ENCODE peak calls at places on chromosome 11, in four cellular contexts. S, B, K and N are unnamed samples.

GRCh38 chr11:29996016-29996415 is 20.8 kb downstream of the KCNA4 start:
- DNase-seq in S (no peak), B (no peak), K (no peak), N (no peak)

GRCh38 chr11:19631657-19632325 is 80.8 kb upstream of the NAV2 start:
- DNase-seq in S (peak), B (no peak), K (no peak), N (no peak)

GRCh38 chr11:72556433-72556832 is 117.8 kb downstream of the PDE2A start:
- DNase-seq in S (no peak), B (no peak), K (no peak), N (no peak)

GRCh38 chr11:74842967-74843366 is 94.3 kb downstream of the RNF169 start:
- DNase-seq in S (no peak), B (no peak), K (no peak), N (no peak)

GRCh38 chr11:9037046-9037780 is 33.4 kb upstream of the NRIP3 start:
- DNase-seq in S (no peak), B (no peak), K (no peak), N (no peak)

GRCh38 chr11:134438533-134438932 is 26.5 kb upstream of the B3GAT1 start:
- DNase-seq in S (peak), B (no peak), K (no peak), N (no peak)

GRCh38 chr11:43135966-43136534 is 175.7 kb upstream of the API5 start:
- DNase-seq in S (no peak), B (no peak), K (no peak), N (no peak)

GRCh38 chr11:6926208-6927029 is at the start of gene ZNF215:
- DNase-seq in S (peak), B (peak), K (peak), N (peak)

GRCh38 chr11:103413266-103413888 is 304.2 kb downstream of the DYNC2H1 start:
- DNase-seq in S (no peak), B (no peak), K (no peak), N (no peak)

GRCh38 chr11:561148-562003 is 606 bp downstream of the RASSF7 start:
- DNase-seq in S (no peak), B (no peak), K (no peak), N (no peak)

GRCh38 chr11:61378713-61379313 is 13.6 kb upstream of the TMEM216 start:
- DNase-seq in S (no peak), B (no peak), K (peak), N (no peak)

GRCh38 chr11:75428301-75428724 is 4.7 kb downstream of the KLHL35 start:
- DNase-seq in S (peak), B (no peak), K (peak), N (peak)

GRCh38 chr11:73147771-73148681 is 5.9 kb upstream of the FCHSD2 start:
- DNase-seq in S (no peak), B (no peak), K (no peak), N (no peak)

GRCh38 chr11:27300974-27301373 is 62.0 kb downstream of the CCDC34 start:
- DNase-seq in S (no peak), B (no peak), K (no peak), N (no peak)

GRCh38 chr11:76591416-76591815 is 79.1 kb downstream of the LRRC32 start:
- DNase-seq in S (peak), B (no peak), K (no peak), N (no peak)

GRCh38 chr11:47847892-47848635 is at the start of gene NUP160:
- DNase-seq in S (peak), B (peak), K (peak), N (peak)

GRCh38 chr11:111908639-111909305 is 2.8 kb downstream of the CRYAB start:
- DNase-seq in S (no peak), B (no peak), K (no peak), N (no peak)

GRCh38 chr11:73240190-73240781 is 22.2 kb downstream of the P2RY2 start:
- DNase-seq in S (peak), B (no peak), K (no peak), N (no peak)

GRCh38 chr11:10407055-10407454 is 48.0 kb upstream of the AMPD3 start:
- DNase-seq in S (no peak), B (no peak), K (peak), N (no peak)

GRCh38 chr11:120807414-120808150 is 216.3 kb upstream of the TBCEL start:
- DNase-seq in S (peak), B (no peak), K (peak), N (no peak)

GRCh38 chr11:62245271-62245753 is 3.3 kb downstream of the SCGB1D2 start:
- DNase-seq in S (no peak), B (no peak), K (peak), N (no peak)

GRCh38 chr11:46378811-46379482 is 2.5 kb upstream of the MDK start:
- DNase-seq in S (no peak), B (no peak), K (no peak), N (no peak)
- H3K27ac ChIP-seq in S (no peak), B (no peak), K (no peak), N (no peak)

GRCh38 chr11:36060926-36061325 is 117.1 kb downstream of the LDLRAD3 start:
- DNase-seq in S (no peak), B (no peak), K (no peak), N (no peak)
- H3K27ac ChIP-seq in S (no peak), B (no peak), K (no peak), N (no peak)

GRCh38 chr11:70271635-70271953 is 1.1 kb downstream of the PPFIA1 start:
- DNase-seq in S (no peak), B (no peak), K (no peak), N (no peak)
- H3K27ac ChIP-seq in S (no peak), B (no peak), K (no peak), N (peak)

DNA sequence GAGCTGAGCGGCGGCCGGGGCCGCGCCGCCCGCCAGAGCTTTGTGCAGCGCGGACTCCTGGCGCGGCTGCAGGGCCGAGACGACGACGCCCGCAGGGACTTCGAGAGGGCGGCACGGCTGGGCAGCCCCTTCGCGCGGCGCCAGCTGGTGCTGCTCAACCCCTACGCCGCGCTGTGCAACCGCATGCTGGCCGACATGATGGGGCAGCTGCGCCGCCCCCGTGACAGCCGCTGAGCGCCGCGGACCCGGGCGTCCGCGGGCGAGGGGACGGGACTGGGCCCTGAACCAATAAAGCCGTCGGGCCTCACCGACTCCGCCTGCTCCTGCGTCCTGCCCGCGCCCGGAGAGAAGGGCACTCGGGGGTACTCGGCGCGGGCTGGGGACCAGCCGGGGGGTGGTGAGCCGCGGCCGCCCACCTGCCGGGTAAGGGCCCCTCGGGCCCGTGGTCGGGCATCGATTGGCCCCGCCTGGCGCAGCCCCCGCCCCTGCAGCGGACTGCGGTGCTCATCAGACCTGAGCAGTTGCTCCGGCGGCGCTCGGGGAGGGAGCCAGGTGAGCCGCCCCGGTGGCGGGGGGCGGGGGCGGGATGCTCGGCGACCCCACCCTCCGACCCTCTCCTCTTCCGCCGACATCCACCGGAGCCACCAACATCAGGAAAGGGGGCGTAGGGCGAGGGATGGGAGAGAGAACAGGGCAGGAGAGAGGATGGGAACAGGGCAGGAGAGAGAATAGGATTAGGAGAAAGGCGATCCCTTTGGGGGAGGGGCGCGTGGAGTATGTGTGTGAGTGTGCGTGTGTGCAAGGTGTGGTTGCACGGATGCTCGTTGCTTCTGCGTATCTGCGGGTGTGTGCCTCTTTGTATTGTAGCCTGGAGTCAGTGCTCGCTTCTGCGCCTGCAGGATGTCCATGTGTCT is at the start of gene TMEM25:
- DNase-seq in S (peak), B (no peak), K (peak), N (no peak)
- H3K27ac ChIP-seq in S (peak), B (no peak), K (no peak), N (peak)

DNA sequence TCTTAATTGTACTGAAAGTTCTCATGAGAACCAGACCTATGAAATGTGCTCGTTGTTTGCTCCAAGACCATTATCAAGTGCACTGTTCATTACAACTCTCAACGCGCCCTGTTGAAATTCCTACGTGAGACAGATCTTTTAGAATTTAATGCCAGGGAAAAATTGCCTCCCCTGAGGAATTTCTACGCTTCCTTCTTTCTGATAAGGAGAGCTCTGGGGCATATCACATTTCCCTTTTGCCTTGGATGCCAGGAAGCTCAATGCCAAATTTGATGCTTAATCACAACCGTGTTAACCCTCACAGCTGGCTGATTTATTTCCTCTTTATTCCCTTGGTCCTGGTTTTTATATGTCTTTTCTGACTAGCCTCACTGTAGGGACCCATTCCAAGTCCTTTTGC is 109.3 kb downstream of the MICAL2 start:
- DNase-seq in S (no peak), B (no peak), K (peak), N (no peak)
- H3K27ac ChIP-seq in S (peak), B (no peak), K (peak), N (no peak)

DNA sequence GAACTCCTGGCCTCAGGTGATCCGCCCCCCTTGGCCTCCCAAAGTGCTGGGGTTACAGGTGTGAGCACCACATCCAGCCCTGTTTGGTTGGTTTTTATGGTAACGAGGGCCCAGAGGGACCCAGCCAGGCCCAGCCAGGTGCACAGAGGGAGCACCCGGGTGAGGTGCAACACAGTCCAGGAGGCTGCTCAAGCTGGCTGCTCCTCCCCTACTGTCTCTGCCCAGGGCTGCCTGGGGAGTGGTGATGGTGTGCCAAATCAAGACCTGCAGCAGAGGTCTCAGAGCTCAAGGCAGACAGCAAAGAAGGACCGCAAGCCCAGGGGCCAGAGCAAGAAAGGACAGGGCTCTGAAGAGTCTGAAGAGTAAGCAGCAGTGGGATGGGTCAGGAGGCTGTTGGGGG is 1.4 kb downstream of the TSGA10IP start:
- DNase-seq in S (no peak), B (no peak), K (no peak), N (no peak)
- H3K27ac ChIP-seq in S (no peak), B (no peak), K (no peak), N (no peak)

DNA sequence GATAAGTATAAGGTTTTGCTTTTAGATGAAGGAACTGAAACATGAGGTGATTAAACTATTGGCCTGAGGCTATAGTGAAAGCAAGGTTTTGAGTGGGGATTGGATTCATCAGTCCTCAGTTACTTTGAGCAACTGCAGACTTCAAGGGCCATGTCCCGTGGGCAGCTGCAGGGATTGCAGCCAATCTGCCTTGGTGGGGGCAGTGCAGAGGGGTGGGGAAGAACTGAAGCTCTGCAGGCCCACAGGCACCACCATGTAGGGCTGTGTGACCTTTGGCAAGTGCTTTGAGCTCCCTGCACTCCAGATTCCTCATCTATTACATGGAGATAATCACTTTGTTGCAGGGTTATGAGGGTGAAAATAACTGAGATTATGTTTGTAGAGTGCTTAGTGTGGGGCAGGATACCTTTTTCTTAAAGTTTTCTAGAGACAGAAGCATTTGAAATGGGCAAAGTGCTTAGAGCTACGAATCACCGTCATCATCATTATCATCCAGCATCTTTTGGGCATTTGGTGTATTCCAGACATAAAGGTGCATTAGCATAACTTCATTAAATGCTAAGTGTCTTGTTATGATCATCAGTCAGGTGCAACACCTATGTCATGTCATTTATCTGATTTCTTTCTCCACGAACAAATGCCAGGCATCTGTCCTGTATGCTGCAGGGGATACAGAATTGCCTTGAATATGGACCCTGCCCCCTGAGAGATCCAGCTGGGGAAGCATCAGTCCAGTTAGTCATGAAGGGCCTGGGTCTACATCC is 72.1 kb upstream of the TENM4 start:
- DNase-seq in S (no peak), B (no peak), K (no peak), N (no peak)
- H3K27ac ChIP-seq in S (no peak), B (no peak), K (no peak), N (no peak)

DNA sequence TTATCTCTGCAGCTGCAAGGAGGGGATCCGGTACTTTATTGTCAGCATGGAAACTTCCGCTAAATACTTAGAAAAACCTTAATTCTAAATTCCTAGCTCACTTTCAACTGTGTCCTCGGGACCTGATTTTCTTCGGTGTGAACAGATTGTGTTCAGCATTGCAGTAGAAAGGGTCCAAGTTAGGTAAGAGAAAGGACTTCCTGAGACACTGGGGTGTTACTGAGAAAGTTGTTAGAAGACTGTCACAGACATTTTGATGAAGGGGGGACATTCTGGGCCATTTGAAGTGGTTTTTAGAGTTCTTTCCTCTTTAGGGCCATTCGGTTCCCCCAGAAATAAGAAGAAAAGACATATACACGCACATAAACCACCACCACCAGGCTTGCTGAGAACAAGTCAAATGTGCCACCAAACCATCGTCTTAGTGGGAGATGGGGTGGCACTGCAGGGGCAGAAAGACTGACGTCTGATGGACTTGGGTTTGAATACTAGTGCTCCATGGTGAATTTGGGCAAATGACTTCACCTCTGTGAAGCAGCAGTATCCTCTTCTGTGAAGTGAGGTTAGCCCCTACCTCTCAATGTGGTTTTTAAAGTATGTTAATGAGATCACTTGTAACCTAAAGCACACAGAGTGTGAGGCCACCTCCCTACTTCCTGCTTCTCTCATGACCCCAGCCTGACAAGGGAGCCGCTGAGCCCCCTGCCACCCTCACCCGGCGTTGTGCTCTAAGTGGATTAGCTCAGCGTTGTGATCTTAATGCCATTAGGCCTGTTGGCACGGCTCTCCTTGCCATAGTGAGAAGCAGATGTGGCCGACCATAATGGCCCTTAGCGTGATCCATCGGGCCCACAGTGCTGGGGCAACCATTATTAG is 14.2 kb downstream of the ZBTB16 start:
- DNase-seq in S (no peak), B (no peak), K (no peak), N (no peak)
- H3K27ac ChIP-seq in S (peak), B (no peak), K (no peak), N (no peak)